ENCODE peak calls at places on chromosomes 1 and 21, in seven cellular contexts. One of them, this sample, is unnamed.

GRCh38 chr1:209879539-209879938 is 51.8 kb downstream of the UTP25 start:
- DNase-seq in A549: no peak
- DNase-seq in K562: no peak
- DNase-seq in ovary: no peak
- DNase-seq in suprapubic skin: no peak
- DNase-seq in body of pancreas: no peak
- DNase-seq in esophagus squamous epithelium: no peak
- DNase-seq in this sample: no peak

GRCh38 chr1:210907406-210907805 is 226.5 kb downstream of the KCNH1 start:
- DNase-seq in suprapubic skin: no peak
- DNase-seq in K562: no peak
- DNase-seq in A549: no peak
- DNase-seq in body of pancreas: no peak
- DNase-seq in esophagus squamous epithelium: no peak
- DNase-seq in ovary: no peak
- DNase-seq in this sample: no peak

GRCh38 chr1:222387020-222387816 is 160.7 kb downstream of the HHIPL2 start:
- DNase-seq in A549: no peak
- DNase-seq in body of pancreas: no peak
- DNase-seq in suprapubic skin: no peak
- DNase-seq in ovary: no peak
- DNase-seq in esophagus squamous epithelium: no peak
- DNase-seq in K562: peak
- DNase-seq in this sample: no peak

GRCh38 chr1:28115267-28115666 is 26.9 kb upstream of the EYA3 start:
- DNase-seq in ovary: no peak
- DNase-seq in suprapubic skin: no peak
- DNase-seq in esophagus squamous epithelium: no peak
- DNase-seq in K562: no peak
- DNase-seq in body of pancreas: no peak
- DNase-seq in A549: no peak
- DNase-seq in this sample: no peak

GRCh38 chr1:93963585-93963984 is 54.4 kb upstream of the GCLM start:
- DNase-seq in body of pancreas: peak
- DNase-seq in K562: no peak
- DNase-seq in esophagus squamous epithelium: no peak
- DNase-seq in ovary: no peak
- DNase-seq in A549: peak
- DNase-seq in suprapubic skin: no peak
- DNase-seq in this sample: no peak

GRCh38 chr1:1771096-1771495 is 7.2 kb downstream of the NADK start:
- DNase-seq in ovary: no peak
- DNase-seq in body of pancreas: no peak
- DNase-seq in esophagus squamous epithelium: no peak
- DNase-seq in A549: no peak
- DNase-seq in suprapubic skin: no peak
- DNase-seq in K562: no peak
- DNase-seq in this sample: no peak

GRCh38 chr1:81424056-81424455 is 376.7 kb upstream of the ADGRL2 start:
- DNase-seq in K562: no peak
- DNase-seq in A549: no peak
- DNase-seq in esophagus squamous epithelium: no peak
- DNase-seq in ovary: no peak
- DNase-seq in suprapubic skin: no peak
- DNase-seq in body of pancreas: no peak
- DNase-seq in this sample: no peak

GRCh38 chr1:40784141-40784770 is 669 bp downstream of the KCNQ4 start:
- DNase-seq in body of pancreas: no peak
- DNase-seq in A549: no peak
- DNase-seq in K562: peak
- DNase-seq in ovary: no peak
- DNase-seq in suprapubic skin: no peak
- DNase-seq in esophagus squamous epithelium: no peak
- DNase-seq in this sample: no peak

GRCh38 chr1:34235594-34235993 is 58.9 kb downstream of the C1orf94 start:
- DNase-seq in suprapubic skin: no peak
- DNase-seq in K562: no peak
- DNase-seq in body of pancreas: no peak
- DNase-seq in esophagus squamous epithelium: no peak
- DNase-seq in A549: no peak
- DNase-seq in ovary: no peak
- DNase-seq in this sample: no peak

GRCh38 chr1:181676269-181676668 is 193.0 kb downstream of the CACNA1E start:
- DNase-seq in A549: peak
- DNase-seq in body of pancreas: no peak
- DNase-seq in suprapubic skin: no peak
- DNase-seq in ovary: no peak
- DNase-seq in K562: peak
- DNase-seq in esophagus squamous epithelium: no peak
- DNase-seq in this sample: no peak

GRCh38 chr1:3827813-3828307 is 29.2 kb downstream of the CEP104 start:
- DNase-seq in body of pancreas: no peak
- DNase-seq in suprapubic skin: peak
- DNase-seq in ovary: no peak
- DNase-seq in A549: no peak
- DNase-seq in esophagus squamous epithelium: no peak
- DNase-seq in K562: no peak
- DNase-seq in this sample: no peak

GRCh38 chr1:163664706-163665321 is 343.1 kb downstream of the NUF2 start:
- DNase-seq in esophagus squamous epithelium: no peak
- DNase-seq in K562: no peak
- DNase-seq in body of pancreas: no peak
- DNase-seq in A549: no peak
- DNase-seq in suprapubic skin: no peak
- DNase-seq in ovary: no peak
- DNase-seq in this sample: no peak

GRCh38 chr1:23470282-23471070 is 13.5 kb downstream of the ASAP3 start:
- DNase-seq in esophagus squamous epithelium: no peak
- DNase-seq in K562: no peak
- DNase-seq in suprapubic skin: no peak
- DNase-seq in body of pancreas: no peak
- DNase-seq in A549: no peak
- DNase-seq in ovary: peak
- DNase-seq in this sample: peak

GRCh38 chr1:95951291-95951690 is 717.3 kb downstream of the RWDD3 start:
- DNase-seq in A549: no peak
- DNase-seq in K562: no peak
- DNase-seq in body of pancreas: no peak
- DNase-seq in esophagus squamous epithelium: no peak
- DNase-seq in suprapubic skin: no peak
- DNase-seq in ovary: no peak
- DNase-seq in this sample: no peak

GRCh38 chr1:109823543-109824348 is 60.0 kb upstream of the EPS8L3 start:
- DNase-seq in body of pancreas: no peak
- DNase-seq in ovary: peak
- DNase-seq in K562: peak
- DNase-seq in A549: peak
- DNase-seq in suprapubic skin: no peak
- DNase-seq in esophagus squamous epithelium: no peak
- DNase-seq in this sample: no peak

GRCh38 chr1:156072251-156072650 is 10.0 kb downstream of the MEX3A start:
- DNase-seq in body of pancreas: no peak
- DNase-seq in A549: no peak
- DNase-seq in suprapubic skin: no peak
- DNase-seq in K562: no peak
- DNase-seq in esophagus squamous epithelium: no peak
- DNase-seq in ovary: no peak
- DNase-seq in this sample: no peak

GRCh38 chr1:62905309-62905708 is 121.4 kb downstream of the ATG4C start:
- DNase-seq in K562: no peak
- DNase-seq in esophagus squamous epithelium: no peak
- DNase-seq in suprapubic skin: no peak
- DNase-seq in A549: no peak
- DNase-seq in ovary: no peak
- DNase-seq in body of pancreas: no peak
- DNase-seq in this sample: no peak

GRCh38 chr1:36384542-36385409 is 948 bp downstream of the STK40 start:
- DNase-seq in K562: peak
- DNase-seq in esophagus squamous epithelium: no peak
- DNase-seq in body of pancreas: peak
- DNase-seq in suprapubic skin: peak
- DNase-seq in ovary: peak
- DNase-seq in A549: no peak
- DNase-seq in this sample: no peak

GRCh38 chr1:168835791-168836190 is 106.8 kb upstream of the DPT start:
- DNase-seq in body of pancreas: no peak
- DNase-seq in ovary: no peak
- DNase-seq in A549: no peak
- DNase-seq in esophagus squamous epithelium: no peak
- DNase-seq in K562: no peak
- DNase-seq in suprapubic skin: no peak
- DNase-seq in this sample: no peak

GRCh38 chr1:7302126-7302525 is 469.0 kb upstream of the VAMP3 start:
- DNase-seq in suprapubic skin: no peak
- DNase-seq in body of pancreas: no peak
- DNase-seq in esophagus squamous epithelium: no peak
- DNase-seq in ovary: no peak
- DNase-seq in A549: no peak
- DNase-seq in K562: no peak
- DNase-seq in this sample: no peak

GRCh38 chr1:166156674-166157073 is 10.1 kb downstream of the FAM78B start:
- DNase-seq in A549: no peak
- DNase-seq in ovary: no peak
- DNase-seq in body of pancreas: no peak
- DNase-seq in K562: no peak
- DNase-seq in suprapubic skin: no peak
- DNase-seq in esophagus squamous epithelium: no peak
- DNase-seq in this sample: no peak

GRCh38 chr1:180800945-180801344 is 111.8 kb upstream of the KIAA1614 start:
- DNase-seq in esophagus squamous epithelium: no peak
- DNase-seq in suprapubic skin: no peak
- DNase-seq in A549: no peak
- DNase-seq in body of pancreas: no peak
- DNase-seq in ovary: no peak
- DNase-seq in K562: no peak
- DNase-seq in this sample: no peak

GRCh38 chr1:39141925-39142324 is 62.6 kb upstream of the MACF1 start:
- DNase-seq in A549: no peak
- DNase-seq in ovary: no peak
- DNase-seq in body of pancreas: no peak
- DNase-seq in esophagus squamous epithelium: no peak
- DNase-seq in K562: no peak
- DNase-seq in suprapubic skin: no peak
- DNase-seq in this sample: no peak

GRCh38 chr1:229221106-229222019 is 49.5 kb upstream of the RAB4A start:
- DNase-seq in ovary: no peak
- DNase-seq in suprapubic skin: no peak
- DNase-seq in body of pancreas: peak
- DNase-seq in esophagus squamous epithelium: no peak
- DNase-seq in A549: peak
- DNase-seq in K562: no peak
- DNase-seq in this sample: no peak
- TF ChIP-seq POLR2A in ovary: no peak
- TF ChIP-seq POLR2A in suprapubic skin: no peak
- TF ChIP-seq POLR2A in body of pancreas: peak
- TF ChIP-seq POLR2A in esophagus squamous epithelium: no peak
- TF ChIP-seq POLR2A in A549: no peak
- TF ChIP-seq POLR2A in K562: no peak
- TF ChIP-seq POLR2A in this sample: no peak

GRCh38 chr1:172954476-172955150 is 96.1 kb downstream of the TNFSF18 start:
- DNase-seq in K562: no peak
- DNase-seq in ovary: no peak
- DNase-seq in suprapubic skin: no peak
- DNase-seq in body of pancreas: no peak
- DNase-seq in A549: no peak
- DNase-seq in esophagus squamous epithelium: no peak
- DNase-seq in this sample: no peak

GRCh38 chr1:172957491-172957890 is 93.2 kb downstream of the TNFSF18 start:
- DNase-seq in body of pancreas: no peak
- DNase-seq in ovary: no peak
- DNase-seq in esophagus squamous epithelium: no peak
- DNase-seq in A549: no peak
- DNase-seq in K562: no peak
- DNase-seq in suprapubic skin: no peak
- DNase-seq in this sample: no peak

GRCh38 chr1:172952541-172952940 is 98.2 kb downstream of the TNFSF18 start:
- DNase-seq in esophagus squamous epithelium: no peak
- DNase-seq in body of pancreas: no peak
- DNase-seq in A549: no peak
- DNase-seq in suprapubic skin: no peak
- DNase-seq in K562: no peak
- DNase-seq in ovary: no peak
- DNase-seq in this sample: no peak

GRCh38 chr1:172956871-172957270 is 93.9 kb downstream of the TNFSF18 start:
- DNase-seq in suprapubic skin: no peak
- DNase-seq in body of pancreas: no peak
- DNase-seq in K562: no peak
- DNase-seq in ovary: no peak
- DNase-seq in A549: no peak
- DNase-seq in esophagus squamous epithelium: no peak
- DNase-seq in this sample: no peak

DNA sequence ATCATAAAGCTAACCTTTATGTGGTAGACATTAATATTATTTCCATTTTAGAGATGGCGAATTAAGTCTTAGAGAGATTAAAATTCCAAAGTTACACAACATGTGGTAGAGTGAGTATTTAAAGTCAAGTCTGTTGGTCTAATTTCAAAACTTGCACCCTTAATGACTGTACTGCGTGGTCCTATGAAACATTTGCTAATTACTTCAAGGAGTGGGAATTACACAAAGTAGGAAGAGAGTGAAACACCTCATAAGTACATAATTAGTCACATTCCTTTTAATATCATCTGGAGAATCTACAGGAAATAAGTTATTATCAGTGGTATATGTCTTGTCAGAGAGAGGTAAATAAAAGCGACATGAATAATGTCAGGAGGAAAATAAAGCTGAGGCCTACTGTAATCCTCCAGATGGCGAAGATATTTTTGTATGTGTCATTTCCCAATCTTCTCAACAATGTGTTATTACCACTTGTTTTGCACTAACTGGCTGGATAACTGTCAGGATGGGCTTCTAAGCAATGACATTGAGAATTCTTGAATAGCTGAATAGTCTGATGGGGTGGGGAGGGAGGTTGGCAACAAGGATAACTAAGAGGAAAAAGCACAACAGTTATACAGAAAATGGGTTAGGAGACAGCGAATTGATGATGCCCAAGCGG is 95.5 kb downstream of the TNFSF18 start:
- DNase-seq in K562: no peak
- DNase-seq in body of pancreas: no peak
- DNase-seq in esophagus squamous epithelium: no peak
- DNase-seq in A549: no peak
- DNase-seq in ovary: no peak
- DNase-seq in suprapubic skin: no peak
- DNase-seq in this sample: no peak
- TF ChIP-seq POLR2A in K562: no peak
- TF ChIP-seq POLR2A in body of pancreas: no peak
- TF ChIP-seq POLR2A in esophagus squamous epithelium: no peak
- TF ChIP-seq POLR2A in A549: no peak
- TF ChIP-seq POLR2A in ovary: no peak
- TF ChIP-seq POLR2A in suprapubic skin: no peak
- TF ChIP-seq POLR2A in this sample: no peak

GRCh38 chr1:31583995-31584868 is 7.9 kb downstream of the TINAGL1 start:
- DNase-seq in K562: no peak
- DNase-seq in esophagus squamous epithelium: no peak
- DNase-seq in ovary: peak
- DNase-seq in body of pancreas: peak
- DNase-seq in suprapubic skin: no peak
- DNase-seq in A549: no peak
- DNase-seq in this sample: no peak
- TF ChIP-seq POLR2A in K562: no peak
- TF ChIP-seq POLR2A in esophagus squamous epithelium: no peak
- TF ChIP-seq POLR2A in ovary: no peak
- TF ChIP-seq POLR2A in body of pancreas: no peak
- TF ChIP-seq POLR2A in suprapubic skin: no peak
- TF ChIP-seq POLR2A in A549: no peak
- TF ChIP-seq POLR2A in this sample: no peak

GRCh38 chr21:39314155-39315027 is 959 bp upstream of the BRWD1 start:
- DNase-seq in ovary: peak
- DNase-seq in A549: peak
- DNase-seq in body of pancreas: peak
- DNase-seq in suprapubic skin: no peak
- DNase-seq in K562: no peak
- DNase-seq in esophagus squamous epithelium: no peak
- DNase-seq in this sample: peak
- TF ChIP-seq POLR2A in ovary: no peak
- TF ChIP-seq POLR2A in A549: no peak
- TF ChIP-seq POLR2A in body of pancreas: no peak
- TF ChIP-seq POLR2A in suprapubic skin: no peak
- TF ChIP-seq POLR2A in K562: peak
- TF ChIP-seq POLR2A in esophagus squamous epithelium: no peak
- TF ChIP-seq POLR2A in this sample: peak

This sample was measured in H54.